ENCODE peak calls at places on chromosomes 6 and 20, in seven cellular contexts. B, Z, A, W, K, N and V are unnamed samples.

GRCh38 chr6:26044140-26045045 is 42.8 kb upstream of the HFE start:
- DNase-seq in A (no peak), B (no peak), Z (no peak), W (no peak), N (no peak), K (peak; percentile 86), V (peak; percentile 29)

GRCh38 chr6:1893470-1894130 is 283.9 kb downstream of the FOXC1 start:
- DNase-seq in A (no peak), K (no peak), Z (no peak), B (no peak), N (peak; percentile 69), W (no peak), V (no peak)

GRCh38 chr20:25297141-25297905 is 49.4 kb downstream of the PYGB start:
- DNase-seq in W (peak; percentile 65), K (no peak), Z (no peak), A (no peak), N (no peak), B (no peak), V (no peak)

GRCh38 chr6:128368213-128369000 is 152.0 kb downstream of the PTPRK start:
- DNase-seq in Z (no peak), A (no peak), W (no peak), K (no peak), N (no peak), B (no peak), V (no peak)

GRCh38 chr20:32930181-32930580 is 71.5 kb downstream of the EFCAB8 start:
- DNase-seq in N (no peak), K (no peak), A (no peak), B (no peak), Z (no peak), W (no peak), V (no peak)

GRCh38 chr6:42260972-42261371 is 43.3 kb upstream of the MRPS10 start:
- DNase-seq in N (peak; percentile 82), B (peak; percentile 52), A (no peak), W (no peak), Z (no peak), K (no peak), V (peak; percentile 8)

GRCh38 chr6:32196682-32197616 is 4.5 kb upstream of the GPSM3 start:
- DNase-seq in A (no peak), K (no peak), Z (no peak), N (peak; percentile 67), B (no peak), W (no peak), V (peak; percentile 60)

GRCh38 chr6:22149081-22149480 is 147.8 kb downstream of the PRL start:
- DNase-seq in A (no peak), K (no peak), Z (no peak), B (no peak), N (peak; percentile 17), W (no peak), V (no peak)

GRCh38 chr6:134663800-134664535 is 285.9 kb downstream of the ALDH8A1 start:
- DNase-seq in A (no peak), W (no peak), Z (no peak), K (no peak), B (no peak), N (no peak), V (no peak)

GRCh38 chr6:64411226-64411625 is 775.6 kb downstream of the PHF3 start:
- DNase-seq in B (no peak), N (no peak), A (no peak), Z (no peak), W (no peak), K (no peak), V (no peak)

GRCh38 chr20:61125076-61125475 is 127.0 kb upstream of the CDH4 start:
- DNase-seq in A (no peak), Z (no peak), W (no peak), K (no peak), N (no peak), B (no peak), V (no peak)

DNA sequence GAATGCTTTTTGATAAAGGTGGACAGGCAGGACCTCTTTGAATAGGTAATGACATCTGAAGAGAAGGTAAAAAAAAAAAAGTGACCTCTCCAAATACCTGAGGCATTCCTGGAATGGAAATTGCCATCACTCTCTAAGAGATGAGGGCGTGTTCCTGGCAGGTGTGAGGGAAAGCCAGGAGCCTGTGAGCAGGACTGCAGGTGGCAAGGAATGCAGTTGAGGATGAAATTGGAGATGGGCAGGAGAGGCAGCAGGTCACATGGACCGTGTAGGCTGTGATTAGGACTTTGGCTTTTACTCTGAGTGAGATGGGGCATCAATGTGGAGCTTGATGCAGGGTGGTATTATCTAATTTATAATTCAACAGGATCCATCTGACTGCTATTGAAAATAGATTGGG is 227.4 kb downstream of the LRFN2 start:
- DNase-seq in A (no peak), B (no peak), Z (no peak), K (no peak), W (no peak), N (peak; percentile 96), V (no peak)
- TF ChIP-seq REST in A (no peak), B (no peak), Z (no peak), K (no peak), W (no peak), N (no peak), V (no peak)

GRCh38 chr20:48875233-48875913 is 46.1 kb upstream of the ARFGEF2 start:
- DNase-seq in W (no peak), Z (no peak), N (no peak), A (no peak), K (no peak), B (no peak), V (peak; percentile 28)

GRCh38 chr20:48877299-48877698 is 44.2 kb upstream of the ARFGEF2 start:
- DNase-seq in W (no peak), Z (no peak), K (no peak), B (no peak), A (no peak), N (peak; percentile 45), V (no peak)

GRCh38 chr20:48879609-48880008 is 41.9 kb upstream of the ARFGEF2 start:
- DNase-seq in W (no peak), N (no peak), Z (no peak), A (no peak), K (no peak), B (no peak), V (peak; percentile 35)

GRCh38 chr20:48878849-48879248 is 42.7 kb upstream of the ARFGEF2 start:
- DNase-seq in A (no peak), N (no peak), W (no peak), Z (no peak), B (no peak), K (no peak), V (no peak)

DNA sequence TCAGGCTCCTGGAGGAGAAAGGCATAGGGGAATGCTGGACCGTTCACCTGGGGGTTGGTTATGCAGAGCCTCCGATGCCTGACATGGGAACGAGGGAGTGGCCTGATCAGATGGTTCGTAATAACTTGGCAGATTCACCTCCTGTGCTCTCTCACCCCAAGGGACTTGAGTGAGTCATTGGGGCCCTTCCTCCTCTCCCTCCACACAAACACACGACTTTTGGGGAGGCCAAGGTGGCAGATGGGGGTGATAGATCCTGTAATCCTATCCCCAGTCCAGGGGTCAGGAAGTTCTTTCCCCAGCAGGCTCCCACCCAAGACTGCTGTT is 45.6 kb upstream of the ARFGEF2 start:
- DNase-seq in K (no peak), A (no peak), B (no peak), W (no peak), Z (no peak), N (no peak), V (peak; percentile 62)
- TF ChIP-seq REST in K (no peak), A (no peak), B (no peak), W (no peak), Z (no peak), N (no peak), V (no peak)

GRCh38 chr20:2093200-2093781 is 8.3 kb upstream of the STK35 start:
- DNase-seq in N (peak; percentile 80), W (no peak), K (peak; percentile 50), B (peak; percentile 59), A (peak; percentile 46), Z (no peak), V (no peak)
- TF ChIP-seq REST in N (no peak), W (no peak), K (no peak), B (no peak), A (no peak), Z (no peak), V (no peak)

GRCh38 chr6:37820713-37821069 is 1.2 kb downstream of the ZFAND3 start:
- DNase-seq in W (no peak), Z (no peak), B (no peak), N (peak; percentile 22), A (no peak), K (no peak), V (no peak)

GRCh38 chr6:37819802-37820712 is 530 bp downstream of the ZFAND3 start:
- DNase-seq in Z (no peak), B (peak; percentile 22), A (peak; percentile 29), N (peak; percentile 69), W (peak; percentile 25), K (peak; percentile 54), V (peak; percentile 52)

GRCh38 chr6:37818536-37819176 is 871 bp upstream of the ZFAND3 start:
- DNase-seq in A (peak; percentile 89), W (no peak), K (peak; percentile 96), B (peak; percentile 83), N (peak; percentile 97), Z (peak; percentile 48), V (peak; percentile 98)

GRCh38 chr6:37821449-37821848 is 1.9 kb downstream of the ZFAND3 start:
- DNase-seq in Z (no peak), N (no peak), A (no peak), W (no peak), B (no peak), K (no peak), V (no peak)

GRCh38 chr6:37819177-37819801 is at the start of gene ZFAND3:
- DNase-seq in N (peak; percentile 98), B (peak; percentile 82), W (peak; percentile 86), A (peak; percentile 94), Z (peak; percentile 83), K (peak; percentile 95), V (peak; percentile 85)
- TF ChIP-seq REST in N (no peak), B (no peak), W (no peak), A (no peak), Z (no peak), K (no peak), V (no peak)

DNA sequence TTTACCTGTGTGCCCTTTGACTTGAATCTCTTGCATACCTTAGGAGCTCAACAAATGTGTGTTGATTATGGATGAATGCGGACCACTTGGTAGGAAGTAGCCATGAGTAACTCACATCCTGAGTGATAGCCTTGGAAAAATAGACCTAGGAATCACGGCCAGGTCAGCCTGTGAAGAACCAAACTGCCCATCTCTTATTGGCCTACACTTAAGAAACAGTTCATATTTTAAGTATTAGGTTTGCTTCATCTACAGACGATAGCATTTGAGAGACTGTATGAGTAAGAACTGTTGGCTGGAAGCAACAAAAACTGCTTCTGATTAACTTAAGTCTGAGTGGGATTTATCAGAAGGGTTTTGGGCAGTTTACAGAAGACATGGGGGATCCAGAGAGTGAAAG is 320.1 kb upstream of the PRND start:
- DNase-seq in K (no peak), N (no peak), B (no peak), W (no peak), A (no peak), Z (no peak), V (no peak)
- TF ChIP-seq REST in K (no peak), N (no peak), B (no peak), W (no peak), A (no peak), Z (no peak), V (no peak)

GRCh38 chr6:13395272-13396237 is 67.2 kb upstream of the TBC1D7 start:
- DNase-seq in N (no peak), A (no peak), B (no peak), Z (no peak), W (no peak), K (peak; percentile 59), V (peak; percentile 70)
- TF ChIP-seq REST in N (no peak), A (no peak), B (no peak), Z (no peak), W (no peak), K (no peak), V (no peak)